ENCODE peak calls at places on chromosomes 13 and 19, in ten cellular contexts. Z, S, N, M, H, T, A, V, G and R are unnamed samples.

GRCh38 chr19:35045667-35046300 is 4.3 kb downstream of the HPN start:
- DNase-seq in Z (peak), S (no peak), N (peak), M (peak), H (peak), T (no peak), A (no peak), V (peak), G (no peak), R (no peak)

GRCh38 chr19:10565028-10565566 is 713 bp downstream of the KRI1 start:
- DNase-seq in Z (peak), S (no peak), N (peak), M (peak), H (peak), T (peak), A (no peak), V (no peak), G (no peak), R (no peak)

GRCh38 chr19:35318679-35319448 is 10.1 kb upstream of the CD22 start:
- DNase-seq in Z (peak), S (peak), N (peak), M (peak), H (no peak), T (no peak), A (no peak), V (no peak), G (peak), R (no peak)

GRCh38 chr13:94711561-94712286 is 621 bp downstream of the SOX21 start:
- DNase-seq in Z (peak), S (no peak), N (no peak), M (peak), H (peak), T (peak), A (no peak), V (peak), G (no peak), R (peak)

GRCh38 chr13:98923641-98924397 is 54.0 kb downstream of the DOCK9 start:
- DNase-seq in Z (no peak), S (no peak), N (no peak), M (no peak), H (no peak), T (no peak), A (no peak), V (no peak), G (no peak), R (no peak)

GRCh38 chr13:97371486-97372109 is 62.4 kb upstream of the RAP2A start:
- DNase-seq in Z (no peak), S (no peak), N (no peak), M (no peak), H (no peak), T (no peak), A (no peak), V (no peak), G (no peak), R (no peak)

GRCh38 chr19:34990578-34991192 is 9.4 kb upstream of the GRAMD1A start:
- DNase-seq in Z (no peak), S (no peak), N (no peak), M (no peak), H (no peak), T (no peak), A (no peak), V (peak), G (no peak), R (no peak)

GRCh38 chr13:111326981-111327642 is 6.7 kb downstream of the TEX29 start:
- DNase-seq in Z (no peak), S (no peak), N (no peak), M (no peak), H (no peak), T (no peak), A (peak), V (no peak), G (no peak), R (no peak)

GRCh38 chr19:16067205-16067938 is 8.9 kb upstream of the TPM4 start:
- DNase-seq in Z (peak), S (no peak), N (peak), M (peak), H (no peak), T (no peak), A (no peak), V (no peak), G (no peak), R (peak)

GRCh38 chr19:23896912-23897311 is 17.8 kb upstream of the ZNF726 start:
- DNase-seq in Z (no peak), S (no peak), N (no peak), M (no peak), H (no peak), T (no peak), A (no peak), V (no peak), G (no peak), R (no peak)

GRCh38 chr19:45884682-45885555 is 1.0 kb downstream of the IRF2BP1 start:
- DNase-seq in Z (no peak), S (no peak), N (peak), M (no peak), H (peak), T (no peak), A (no peak), V (peak), G (no peak), R (no peak)

GRCh38 chr19:43809762-43810696 is 7.8 kb upstream of the LYPD5 start:
- DNase-seq in Z (peak), S (no peak), N (no peak), M (peak), H (no peak), T (no peak), A (no peak), V (no peak), G (no peak), R (no peak)

GRCh38 chr19:45448887-45449299 is 18.9 kb upstream of the FOSB start:
- DNase-seq in Z (no peak), S (no peak), N (no peak), M (peak), H (no peak), T (no peak), A (no peak), V (no peak), G (no peak), R (no peak)

GRCh38 chr19:41161903-41162302 is 31.1 kb upstream of the CYP2S1 start:
- DNase-seq in Z (no peak), S (no peak), N (no peak), M (no peak), H (peak), T (no peak), A (no peak), V (no peak), G (no peak), R (no peak)
- TF ChIP-seq CTCF in Z (peak), S (no peak), N (no peak), M (peak), H (peak), T (no peak), A (peak), V (no peak), G (no peak), R (peak)

GRCh38 chr19:989381-990081 is 5.4 kb downstream of the WDR18 start:
- DNase-seq in Z (no peak), S (no peak), N (peak), M (no peak), H (peak), T (no peak), A (no peak), V (peak), G (no peak), R (no peak)
- TF ChIP-seq CTCF in Z (peak), S (peak), N (no peak), M (peak), H (peak), T (no peak), A (peak), V (no peak), G (peak), R (peak)

GRCh38 chr13:74570834-74571233 is 436.6 kb upstream of the KLF12 start:
- DNase-seq in Z (peak), S (no peak), N (no peak), M (peak), H (no peak), T (no peak), A (no peak), V (no peak), G (no peak), R (no peak)

GRCh38 chr13:74571811-74572210 is 437.6 kb upstream of the KLF12 start:
- DNase-seq in Z (no peak), S (no peak), N (no peak), M (no peak), H (no peak), T (no peak), A (no peak), V (no peak), G (no peak), R (no peak)

GRCh38 chr13:74574964-74575728 is 440.9 kb upstream of the KLF12 start:
- DNase-seq in Z (no peak), S (no peak), N (no peak), M (no peak), H (no peak), T (no peak), A (no peak), V (no peak), G (no peak), R (no peak)

GRCh38 chr13:74575729-74576125 is 441.5 kb upstream of the KLF12 start:
- DNase-seq in Z (peak), S (no peak), N (peak), M (peak), H (peak), T (peak), A (peak), V (peak), G (peak), R (peak)

DNA sequence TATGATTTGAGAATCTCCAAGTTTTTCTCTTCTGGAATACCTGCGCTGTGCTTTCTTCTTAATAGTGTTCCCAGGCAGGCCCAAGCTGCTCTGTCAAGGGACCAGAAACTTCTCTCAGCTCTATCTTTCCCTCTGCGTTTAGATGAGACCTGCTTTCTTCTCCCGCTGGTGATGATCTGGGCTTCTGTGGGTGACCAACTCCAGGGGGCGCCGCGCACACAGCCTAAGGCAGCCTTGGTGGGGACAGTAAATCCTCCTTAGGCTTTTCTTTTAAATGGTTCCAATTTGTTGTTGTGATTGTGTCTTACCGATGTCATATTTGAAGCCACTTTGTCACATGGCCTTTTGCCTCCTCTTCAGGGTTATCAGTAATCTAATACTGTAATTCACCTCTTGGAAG is 439.4 kb upstream of the KLF12 start:
- DNase-seq in Z (no peak), S (no peak), N (no peak), M (no peak), H (peak), T (no peak), A (no peak), V (no peak), G (peak), R (no peak)
- TF ChIP-seq CTCF in Z (peak), S (peak), N (no peak), M (peak), H (peak), T (no peak), A (no peak), V (no peak), G (peak), R (peak)

GRCh38 chr19:13083008-13083404 is 19.7 kb downstream of the LYL1 start:
- DNase-seq in Z (no peak), S (no peak), N (no peak), M (no peak), H (no peak), T (no peak), A (no peak), V (no peak), G (no peak), R (no peak)

GRCh38 chr19:13085673-13086072 is 17.0 kb downstream of the LYL1 start:
- DNase-seq in Z (no peak), S (no peak), N (no peak), M (no peak), H (no peak), T (no peak), A (no peak), V (no peak), G (no peak), R (no peak)

GRCh38 chr19:13083627-13084026 is 19.0 kb downstream of the LYL1 start:
- DNase-seq in Z (no peak), S (no peak), N (no peak), M (peak), H (no peak), T (no peak), A (no peak), V (no peak), G (no peak), R (no peak)

GRCh38 chr19:13079542-13079986 is 23.1 kb downstream of the LYL1 start:
- DNase-seq in Z (peak), S (peak), N (no peak), M (peak), H (no peak), T (no peak), A (no peak), V (no peak), G (no peak), R (no peak)

DNA sequence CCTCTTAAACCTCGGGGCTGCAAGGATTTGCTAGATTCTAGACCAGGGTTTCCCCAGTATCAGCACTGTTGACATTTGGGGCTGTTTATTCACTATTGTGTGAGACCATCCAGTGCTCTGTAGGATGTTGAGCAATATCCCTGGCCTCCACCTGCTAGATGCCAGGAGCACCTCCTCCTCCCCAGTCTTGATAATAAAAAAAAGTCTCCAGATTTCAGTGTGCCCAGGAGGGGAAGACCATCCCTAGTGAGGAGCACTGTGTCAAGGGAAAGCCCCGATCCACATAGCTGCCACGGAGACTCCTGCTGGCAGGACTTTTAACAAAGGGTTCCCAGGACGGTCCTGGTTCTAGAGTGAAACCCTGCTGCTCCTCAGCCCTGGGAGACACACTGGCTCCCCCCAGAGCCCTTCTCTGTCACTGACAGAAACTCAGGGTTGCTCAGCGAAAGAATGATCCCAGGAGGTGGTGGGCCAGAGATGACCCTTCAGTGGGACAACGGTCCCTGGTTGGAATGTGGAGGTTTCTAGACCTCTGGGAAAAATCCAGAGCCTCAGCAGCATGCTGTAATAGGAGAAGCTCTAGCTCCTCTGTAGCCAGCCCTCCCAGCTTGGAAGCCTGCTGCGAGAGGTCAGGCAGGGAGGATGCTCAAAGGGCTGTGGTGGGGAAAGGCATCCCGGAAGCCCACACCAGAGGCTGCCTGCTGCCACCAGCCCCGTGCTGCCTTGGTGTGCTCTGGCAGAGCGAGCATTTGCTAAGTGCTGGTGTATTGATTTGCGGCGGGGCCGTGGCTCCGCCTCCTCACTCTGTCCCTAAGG is 20.3 kb downstream of the LYL1 start:
- DNase-seq in Z (peak), S (no peak), N (peak), M (peak), H (peak), T (no peak), A (no peak), V (no peak), G (no peak), R (no peak)
- TF ChIP-seq CTCF in Z (peak), S (peak), N (no peak), M (peak), H (no peak), T (no peak), A (peak), V (no peak), G (peak), R (peak)